ENCODE peak calls at places on chromosomes 16 and 17, in five cellular contexts. One of them, this sample, is unnamed.

GRCh38 chr16:50548659-50549560 is 714 bp downstream of the NKD1 start:
- DNase-seq in AG10803: no peak
- DNase-seq in body of pancreas: peak
- DNase-seq in CD4-positive, alpha-beta T cell: no peak
- DNase-seq in mammary epithelial cell: peak
- DNase-seq in this sample: no peak

GRCh38 chr16:19116711-19117449 is 3.1 kb downstream of the ITPRIPL2 start:
- DNase-seq in AG10803: peak
- DNase-seq in body of pancreas: no peak
- DNase-seq in CD4-positive, alpha-beta T cell: no peak
- DNase-seq in mammary epithelial cell: peak
- DNase-seq in this sample: no peak

GRCh38 chr16:4094138-4094773 is 22.0 kb downstream of the ADCY9 start:
- DNase-seq in AG10803: no peak
- DNase-seq in body of pancreas: no peak
- DNase-seq in CD4-positive, alpha-beta T cell: no peak
- DNase-seq in mammary epithelial cell: no peak
- DNase-seq in this sample: no peak

GRCh38 chr16:57966986-57967385 is 3.9 kb downstream of the CNGB1 start:
- DNase-seq in AG10803: no peak
- DNase-seq in body of pancreas: no peak
- DNase-seq in CD4-positive, alpha-beta T cell: no peak
- DNase-seq in mammary epithelial cell: no peak
- DNase-seq in this sample: no peak

GRCh38 chr17:60149691-60150582 is at the start of gene CA4:
- DNase-seq in AG10803: no peak
- DNase-seq in body of pancreas: peak
- DNase-seq in CD4-positive, alpha-beta T cell: no peak
- DNase-seq in mammary epithelial cell: no peak
- DNase-seq in this sample: no peak

GRCh38 chr17:69814031-69814430 is 261.0 kb upstream of the KCNJ16 start:
- DNase-seq in AG10803: no peak
- DNase-seq in body of pancreas: no peak
- DNase-seq in CD4-positive, alpha-beta T cell: no peak
- DNase-seq in mammary epithelial cell: peak
- DNase-seq in this sample: no peak

GRCh38 chr16:80085606-80086005 is 455.2 kb upstream of the DYNLRB2 start:
- DNase-seq in AG10803: no peak
- DNase-seq in body of pancreas: no peak
- DNase-seq in CD4-positive, alpha-beta T cell: no peak
- DNase-seq in mammary epithelial cell: no peak
- DNase-seq in this sample: no peak

GRCh38 chr17:37067555-37068111 is 118.9 kb downstream of the AATF start:
- DNase-seq in AG10803: peak
- DNase-seq in body of pancreas: peak
- DNase-seq in CD4-positive, alpha-beta T cell: no peak
- DNase-seq in mammary epithelial cell: peak
- DNase-seq in this sample: no peak

GRCh38 chr17:4796550-4796915 is 569 bp downstream of the PSMB6 start:
- DNase-seq in AG10803: peak
- DNase-seq in body of pancreas: no peak
- DNase-seq in CD4-positive, alpha-beta T cell: no peak
- DNase-seq in mammary epithelial cell: peak
- DNase-seq in this sample: no peak

GRCh38 chr17:44672479-44673093 is 16.3 kb downstream of the MEIOC start:
- DNase-seq in AG10803: peak
- DNase-seq in body of pancreas: no peak
- DNase-seq in CD4-positive, alpha-beta T cell: no peak
- DNase-seq in mammary epithelial cell: no peak
- DNase-seq in this sample: no peak

GRCh38 chr16:31414706-31415105 is 13.5 kb downstream of the COX6A2 start:
- DNase-seq in AG10803: no peak
- DNase-seq in body of pancreas: no peak
- DNase-seq in CD4-positive, alpha-beta T cell: no peak
- DNase-seq in mammary epithelial cell: no peak
- DNase-seq in this sample: no peak

GRCh38 chr16:30623558-30624283 is 13.5 kb upstream of the ZNF689 start:
- DNase-seq in AG10803: peak
- DNase-seq in body of pancreas: no peak
- DNase-seq in CD4-positive, alpha-beta T cell: no peak
- DNase-seq in mammary epithelial cell: peak
- DNase-seq in this sample: no peak

GRCh38 chr17:27544350-27545131 is 86.4 kb upstream of the LGALS9 start:
- DNase-seq in AG10803: no peak
- DNase-seq in body of pancreas: no peak
- DNase-seq in CD4-positive, alpha-beta T cell: no peak
- DNase-seq in mammary epithelial cell: peak
- DNase-seq in this sample: no peak

GRCh38 chr17:236641-237405 is 55.4 kb upstream of the DOC2B start:
- DNase-seq in AG10803: no peak
- DNase-seq in body of pancreas: no peak
- DNase-seq in CD4-positive, alpha-beta T cell: no peak
- DNase-seq in mammary epithelial cell: no peak
- DNase-seq in this sample: no peak

GRCh38 chr17:7476474-7476873 is 3.0 kb downstream of the ZBTB4 start:
- DNase-seq in AG10803: peak
- DNase-seq in body of pancreas: no peak
- DNase-seq in CD4-positive, alpha-beta T cell: no peak
- DNase-seq in mammary epithelial cell: peak
- DNase-seq in this sample: no peak

GRCh38 chr16:16048904-16049582 is 99.6 kb downstream of the ABCC1 start:
- DNase-seq in AG10803: no peak
- DNase-seq in body of pancreas: no peak
- DNase-seq in CD4-positive, alpha-beta T cell: no peak
- DNase-seq in mammary epithelial cell: no peak
- DNase-seq in this sample: no peak

GRCh38 chr17:61551255-61551742 is 39.7 kb downstream of the NACA2 start:
- DNase-seq in AG10803: peak
- DNase-seq in body of pancreas: no peak
- DNase-seq in CD4-positive, alpha-beta T cell: no peak
- DNase-seq in mammary epithelial cell: no peak
- DNase-seq in this sample: no peak
- TF ChIP-seq CTCF in AG10803: peak
- TF ChIP-seq CTCF in body of pancreas: peak
- TF ChIP-seq CTCF in CD4-positive, alpha-beta T cell: no peak
- TF ChIP-seq CTCF in mammary epithelial cell: peak
- TF ChIP-seq CTCF in this sample: no peak

GRCh38 chr16:1089822-1090619 is 6.0 kb downstream of the C1QTNF8 start:
- DNase-seq in AG10803: no peak
- DNase-seq in body of pancreas: peak
- DNase-seq in CD4-positive, alpha-beta T cell: no peak
- DNase-seq in mammary epithelial cell: no peak
- DNase-seq in this sample: peak
- TF ChIP-seq CTCF in AG10803: no peak
- TF ChIP-seq CTCF in body of pancreas: no peak
- TF ChIP-seq CTCF in CD4-positive, alpha-beta T cell: no peak
- TF ChIP-seq CTCF in mammary epithelial cell: no peak
- TF ChIP-seq CTCF in this sample: no peak

DNA sequence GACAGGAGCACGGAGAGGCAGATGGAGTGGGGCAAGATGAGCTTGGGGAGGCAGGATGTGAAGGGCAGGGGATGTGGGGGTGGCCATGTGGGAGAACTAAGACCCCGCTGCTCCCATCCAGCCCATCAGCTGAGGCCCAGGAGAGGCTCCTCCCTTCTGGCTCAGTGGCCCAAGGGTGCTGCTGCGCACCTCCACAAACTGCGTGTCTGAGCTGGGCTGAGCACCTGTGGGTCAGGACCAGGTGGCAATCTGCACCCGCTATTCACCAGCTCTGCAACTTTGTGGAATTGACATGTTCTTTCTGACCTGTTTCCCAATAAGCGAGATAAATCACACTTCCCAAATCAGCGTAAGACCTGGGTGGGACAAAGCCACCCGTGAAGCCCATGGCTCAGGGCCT is 11.5 kb upstream of the SREBF1 start:
- DNase-seq in AG10803: no peak
- DNase-seq in body of pancreas: no peak
- DNase-seq in CD4-positive, alpha-beta T cell: no peak
- DNase-seq in mammary epithelial cell: no peak
- DNase-seq in this sample: no peak
- TF ChIP-seq CTCF in AG10803: no peak
- TF ChIP-seq CTCF in body of pancreas: no peak
- TF ChIP-seq CTCF in CD4-positive, alpha-beta T cell: no peak
- TF ChIP-seq CTCF in mammary epithelial cell: no peak
- TF ChIP-seq CTCF in this sample: no peak

GRCh38 chr16:88894681-88895300 is 28.3 kb upstream of the PABPN1L start:
- DNase-seq in AG10803: no peak
- DNase-seq in body of pancreas: no peak
- DNase-seq in CD4-positive, alpha-beta T cell: no peak
- DNase-seq in mammary epithelial cell: no peak
- DNase-seq in this sample: no peak
- TF ChIP-seq CTCF in AG10803: no peak
- TF ChIP-seq CTCF in body of pancreas: no peak
- TF ChIP-seq CTCF in CD4-positive, alpha-beta T cell: no peak
- TF ChIP-seq CTCF in mammary epithelial cell: no peak
- TF ChIP-seq CTCF in this sample: no peak

DNA sequence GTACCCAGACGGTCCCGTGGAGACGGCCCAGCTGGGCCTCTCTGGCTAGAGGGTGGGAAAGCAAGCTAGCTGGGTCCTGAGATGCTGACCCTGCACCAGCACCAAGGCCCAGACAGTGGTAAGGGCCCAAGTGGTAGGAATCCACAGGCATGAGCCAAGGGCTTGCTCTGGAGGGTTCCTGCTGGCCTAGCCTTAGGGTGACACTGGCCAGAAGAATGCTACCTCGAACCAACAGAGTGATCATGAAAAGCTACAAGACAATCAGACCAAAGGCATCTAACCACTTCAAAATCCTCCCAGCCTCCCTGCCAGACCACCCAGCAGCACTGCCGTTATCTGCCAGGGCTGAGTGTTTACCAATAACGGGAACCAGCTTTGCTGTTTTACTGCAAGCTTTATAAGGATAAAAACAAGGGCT is 13.2 kb downstream of the HIC1 start:
- DNase-seq in AG10803: peak
- DNase-seq in body of pancreas: no peak
- DNase-seq in CD4-positive, alpha-beta T cell: no peak
- DNase-seq in mammary epithelial cell: no peak
- DNase-seq in this sample: no peak
- TF ChIP-seq CTCF in AG10803: peak
- TF ChIP-seq CTCF in body of pancreas: no peak
- TF ChIP-seq CTCF in CD4-positive, alpha-beta T cell: no peak
- TF ChIP-seq CTCF in mammary epithelial cell: no peak
- TF ChIP-seq CTCF in this sample: no peak

GRCh38 chr17:33499025-33499424 is 205.9 kb upstream of the ASIC2 start:
- DNase-seq in AG10803: no peak
- DNase-seq in body of pancreas: no peak
- DNase-seq in CD4-positive, alpha-beta T cell: no peak
- DNase-seq in mammary epithelial cell: no peak
- DNase-seq in this sample: no peak

GRCh38 chr17:33500141-33500540 is 207.0 kb upstream of the ASIC2 start:
- DNase-seq in AG10803: no peak
- DNase-seq in body of pancreas: no peak
- DNase-seq in CD4-positive, alpha-beta T cell: no peak
- DNase-seq in mammary epithelial cell: no peak
- DNase-seq in this sample: no peak

GRCh38 chr17:33504571-33504970 is 211.5 kb upstream of the ASIC2 start:
- DNase-seq in AG10803: no peak
- DNase-seq in body of pancreas: no peak
- DNase-seq in CD4-positive, alpha-beta T cell: no peak
- DNase-seq in mammary epithelial cell: no peak
- DNase-seq in this sample: no peak

GRCh38 chr17:33498069-33498468 is 205.0 kb upstream of the ASIC2 start:
- DNase-seq in AG10803: no peak
- DNase-seq in body of pancreas: no peak
- DNase-seq in CD4-positive, alpha-beta T cell: no peak
- DNase-seq in mammary epithelial cell: no peak
- DNase-seq in this sample: no peak

DNA sequence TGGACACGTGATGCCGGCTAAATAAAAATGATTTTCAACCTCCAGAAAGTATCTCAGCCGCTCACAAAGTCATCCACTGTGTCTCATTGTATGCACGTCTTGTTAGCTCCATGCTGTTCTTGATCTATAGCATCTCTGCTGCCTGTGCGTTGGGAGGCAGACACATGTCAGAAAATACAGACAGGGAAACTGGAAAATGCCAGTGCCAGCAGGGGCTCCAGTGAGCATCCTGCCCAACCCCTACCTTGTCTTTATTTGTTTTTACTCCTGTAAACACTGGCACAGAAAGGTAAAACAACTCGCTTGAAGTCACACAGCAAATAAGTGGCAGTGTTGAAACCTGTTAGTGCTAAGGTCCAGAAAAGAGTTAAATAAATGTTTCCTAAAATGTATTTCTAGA is 208.1 kb upstream of the ASIC2 start:
- DNase-seq in AG10803: no peak
- DNase-seq in body of pancreas: no peak
- DNase-seq in CD4-positive, alpha-beta T cell: no peak
- DNase-seq in mammary epithelial cell: no peak
- DNase-seq in this sample: no peak
- TF ChIP-seq CTCF in AG10803: no peak
- TF ChIP-seq CTCF in body of pancreas: no peak
- TF ChIP-seq CTCF in CD4-positive, alpha-beta T cell: no peak
- TF ChIP-seq CTCF in mammary epithelial cell: no peak
- TF ChIP-seq CTCF in this sample: no peak

GRCh38 chr17:55295411-55296170 is 30.8 kb downstream of the HLF start:
- DNase-seq in AG10803: peak
- DNase-seq in body of pancreas: peak
- DNase-seq in CD4-positive, alpha-beta T cell: peak
- DNase-seq in mammary epithelial cell: peak
- DNase-seq in this sample: no peak

GRCh38 chr17:55294042-55294751 is 29.4 kb downstream of the HLF start:
- DNase-seq in AG10803: peak
- DNase-seq in body of pancreas: no peak
- DNase-seq in CD4-positive, alpha-beta T cell: no peak
- DNase-seq in mammary epithelial cell: no peak
- DNase-seq in this sample: no peak

GRCh38 chr17:55296699-55297098 is 31.9 kb downstream of the HLF start:
- DNase-seq in AG10803: no peak
- DNase-seq in body of pancreas: no peak
- DNase-seq in CD4-positive, alpha-beta T cell: no peak
- DNase-seq in mammary epithelial cell: no peak
- DNase-seq in this sample: no peak

GRCh38 chr17:55298111-55298510 is 33.4 kb downstream of the HLF start:
- DNase-seq in AG10803: no peak
- DNase-seq in body of pancreas: no peak
- DNase-seq in CD4-positive, alpha-beta T cell: no peak
- DNase-seq in mammary epithelial cell: no peak
- DNase-seq in this sample: no peak

DNA sequence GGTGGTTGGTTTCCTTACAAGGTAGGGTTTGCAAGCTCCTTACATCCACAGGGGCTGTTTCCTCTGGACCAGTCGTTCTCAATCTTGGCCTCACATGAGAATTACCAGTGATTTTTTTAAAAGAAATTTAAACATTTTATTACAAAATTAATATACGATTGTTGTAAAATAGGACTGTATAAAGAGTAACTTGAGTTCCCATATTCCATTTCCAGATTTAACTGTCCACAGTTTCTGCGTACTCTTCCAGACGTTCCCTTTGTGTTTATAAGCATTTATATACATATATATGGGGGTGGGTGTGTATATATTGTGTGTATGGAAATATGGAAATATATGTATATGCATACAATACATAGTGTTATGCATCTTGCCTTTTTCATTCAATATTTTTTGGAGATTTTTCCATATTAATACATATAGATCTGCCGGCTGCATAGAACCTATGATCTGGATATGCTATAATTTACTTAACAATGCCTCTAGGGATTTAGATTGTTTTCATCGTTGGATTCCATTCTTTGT is 31.5 kb downstream of the HLF start:
- DNase-seq in AG10803: no peak
- DNase-seq in body of pancreas: no peak
- DNase-seq in CD4-positive, alpha-beta T cell: no peak
- DNase-seq in mammary epithelial cell: no peak
- DNase-seq in this sample: no peak
- TF ChIP-seq CTCF in AG10803: no peak
- TF ChIP-seq CTCF in body of pancreas: no peak
- TF ChIP-seq CTCF in CD4-positive, alpha-beta T cell: no peak
- TF ChIP-seq CTCF in mammary epithelial cell: no peak
- TF ChIP-seq CTCF in this sample: no peak

GRCh38 chr16:8660841-8661301 is 13.5 kb upstream of the ABAT start:
- DNase-seq in AG10803: peak
- DNase-seq in body of pancreas: peak
- DNase-seq in CD4-positive, alpha-beta T cell: peak
- DNase-seq in mammary epithelial cell: peak
- DNase-seq in this sample: no peak
- TF ChIP-seq CTCF in AG10803: peak
- TF ChIP-seq CTCF in body of pancreas: peak
- TF ChIP-seq CTCF in CD4-positive, alpha-beta T cell: peak
- TF ChIP-seq CTCF in mammary epithelial cell: peak
- TF ChIP-seq CTCF in this sample: no peak

This sample was measured in omental fat pad.